ENCODE peak calls at places on chromosomes 5 and 9, in four cellular contexts. X is uterus, N is GM06990, V is heart left ventricle. J is an unnamed sample.

GRCh38 chr9:72984150-72984947 is 31.5 kb upstream of the ALDH1A1 start:
- DNase-seq in X (no peak), N (no peak), V (no peak), J (no peak)

GRCh38 chr9:131473198-131473885 is 29.4 kb upstream of the POMT1 start:
- DNase-seq in X (no peak), N (no peak), V (no peak), J (no peak)

GRCh38 chr5:68709229-68709628 is 384.6 kb upstream of the SLC30A5 start:
- DNase-seq in X (no peak), N (no peak), V (peak; percentile 29), J (no peak)

GRCh38 chr5:96714951-96715451 is 52.8 kb downstream of the CAST start:
- DNase-seq in X (peak; percentile 52), N (no peak), V (peak; percentile 65), J (no peak)

GRCh38 chr5:174091006-174091578 is 45.6 kb downstream of the NSG2 start:
- DNase-seq in X (no peak), N (no peak), V (no peak), J (no peak)

GRCh38 chr9:12766357-12766756 is 8.5 kb upstream of the LURAP1L start:
- DNase-seq in X (no peak), N (no peak), V (no peak), J (no peak)

GRCh38 chr9:104339692-104340091 is 164.4 kb upstream of the OR13F1 start:
- DNase-seq in X (no peak), N (no peak), V (no peak), J (no peak)

GRCh38 chr5:10556331-10556807 is 7.5 kb upstream of the ANKRD33B start:
- DNase-seq in X (no peak), N (no peak), V (no peak), J (no peak)

GRCh38 chr9:112439825-112440224 is 46.8 kb upstream of the KIAA1958 start:
- DNase-seq in X (no peak), N (no peak), V (no peak), J (no peak)

GRCh38 chr5:146515473-146516150 is 378 bp downstream of the GPR151 start:
- DNase-seq in X (no peak), N (no peak), V (no peak), J (no peak)

GRCh38 chr9:72533322-72533721 is 11.9 kb downstream of the TMC1 start:
- DNase-seq in X (no peak), N (no peak), V (no peak), J (no peak)

GRCh38 chr9:135033487-135033886 is 54.0 kb upstream of the OLFM1 start:
- DNase-seq in X (no peak), N (no peak), V (no peak), J (no peak)

GRCh38 chr9:108567571-108567970 is 288.2 kb downstream of the ACTL7B start:
- DNase-seq in X (no peak), N (no peak), V (no peak), J (no peak)

GRCh38 chr9:83583151-83584014 is 39.6 kb upstream of the IDNK start:
- DNase-seq in X (peak; percentile 45), N (no peak), V (peak; percentile 53), J (peak; percentile 39)

GRCh38 chr9:126157826-126158431 is 168.7 kb upstream of the MVB12B start:
- DNase-seq in X (no peak), N (no peak), V (no peak), J (no peak)

GRCh38 chr9:131423171-131423581 is 29.3 kb downstream of the PRRC2B start:
- DNase-seq in X (peak; percentile 52), N (no peak), V (peak; percentile 66), J (no peak)

GRCh38 chr9:113602126-113603119 is 138.9 kb downstream of the RGS3 start:
- DNase-seq in X (peak; percentile 90), N (peak; percentile 50), V (peak; percentile 86), J (no peak)

GRCh38 chr5:131473731-131474130 is 161.3 kb downstream of the RAPGEF6 start:
- DNase-seq in X (no peak), N (no peak), V (no peak), J (no peak)

GRCh38 chr9:82695704-82696103 is 367.2 kb downstream of the RASEF start:
- DNase-seq in X (no peak), N (no peak), V (no peak), J (no peak)

GRCh38 chr9:114694146-114694545 is 12.2 kb upstream of the TEX48 start:
- DNase-seq in X (no peak), N (no peak), V (no peak), J (no peak)

GRCh38 chr5:43036856-43037711 is 3.0 kb downstream of the ANXA2R start:
- DNase-seq in X (no peak), N (no peak), V (peak; percentile 24), J (no peak)

GRCh38 chr5:172820046-172820767 is 13.8 kb upstream of the ERGIC1 start:
- DNase-seq in X (peak; percentile 79), N (no peak), V (peak; percentile 54), J (no peak)

GRCh38 chr9:135886147-135886981 is 21.0 kb downstream of the CAMSAP1 start:
- DNase-seq in X (no peak), N (no peak), V (no peak), J (no peak)

GRCh38 chr9:38075272-38075671 is 6.2 kb upstream of the SHB start:
- DNase-seq in X (no peak), N (no peak), V (no peak), J (no peak)

GRCh38 chr5:40166757-40167156 is 513.0 kb upstream of the PTGER4 start:
- DNase-seq in X (no peak), N (no peak), V (no peak), J (no peak)

GRCh38 chr9:135948446-135948845 is 12.7 kb downstream of the UBAC1 start:
- DNase-seq in X (no peak), N (no peak), V (no peak), J (no peak)

GRCh38 chr9:129104051-129104450 is 6.5 kb downstream of the CRAT start:
- DNase-seq in X (no peak), N (no peak), V (no peak), J (no peak)

GRCh38 chr9:129101279-129101678 is 9.3 kb downstream of the CRAT start:
- DNase-seq in X (no peak), N (no peak), V (no peak), J (no peak)

GRCh38 chr9:129103595-129103965 is 7.0 kb downstream of the CRAT start:
- DNase-seq in X (no peak), N (no peak), V (no peak), J (no peak)

GRCh38 chr9:129102095-129102525 is 8.5 kb downstream of the CRAT start:
- DNase-seq in X (no peak), N (no peak), V (no peak), J (no peak)

GRCh38 chr9:129102791-129103594 is 7.6 kb downstream of the CRAT start:
- DNase-seq in X (no peak), N (no peak), V (peak; percentile 33), J (no peak)
- TF ChIP-seq CTCF in X (no peak), N (peak; percentile 73), V (peak; percentile 57), J (peak; percentile 62)

GRCh38 chr9:107158321-107158720 is 124.8 kb upstream of the RAD23B start:
- DNase-seq in X (no peak), N (no peak), V (no peak), J (no peak)
- TF ChIP-seq CTCF in X (no peak), N (peak; percentile 66), V (peak; percentile 49), J (peak; percentile 67)

GRCh38 chr5:32291591-32291990 is 21.1 kb downstream of the MTMR12 start:
- DNase-seq in X (no peak), N (no peak), V (no peak), J (no peak)
- TF ChIP-seq CTCF in X (no peak), N (no peak), V (no peak), J (no peak)

GRCh38 chr5:175868996-175869638 is 2.3 kb upstream of the CPLX2 start:
- DNase-seq in X (no peak), N (no peak), V (no peak), J (no peak)

GRCh38 chr5:175870820-175871447 is 444 bp upstream of the CPLX2 start:
- DNase-seq in X (no peak), N (no peak), V (no peak), J (no peak)

GRCh38 chr5:175866377-175866907 is 4.9 kb upstream of the CPLX2 start:
- DNase-seq in X (no peak), N (no peak), V (no peak), J (no peak)

GRCh38 chr5:175868348-175868723 is 3.0 kb upstream of the CPLX2 start:
- DNase-seq in X (no peak), N (no peak), V (no peak), J (no peak)

DNA sequence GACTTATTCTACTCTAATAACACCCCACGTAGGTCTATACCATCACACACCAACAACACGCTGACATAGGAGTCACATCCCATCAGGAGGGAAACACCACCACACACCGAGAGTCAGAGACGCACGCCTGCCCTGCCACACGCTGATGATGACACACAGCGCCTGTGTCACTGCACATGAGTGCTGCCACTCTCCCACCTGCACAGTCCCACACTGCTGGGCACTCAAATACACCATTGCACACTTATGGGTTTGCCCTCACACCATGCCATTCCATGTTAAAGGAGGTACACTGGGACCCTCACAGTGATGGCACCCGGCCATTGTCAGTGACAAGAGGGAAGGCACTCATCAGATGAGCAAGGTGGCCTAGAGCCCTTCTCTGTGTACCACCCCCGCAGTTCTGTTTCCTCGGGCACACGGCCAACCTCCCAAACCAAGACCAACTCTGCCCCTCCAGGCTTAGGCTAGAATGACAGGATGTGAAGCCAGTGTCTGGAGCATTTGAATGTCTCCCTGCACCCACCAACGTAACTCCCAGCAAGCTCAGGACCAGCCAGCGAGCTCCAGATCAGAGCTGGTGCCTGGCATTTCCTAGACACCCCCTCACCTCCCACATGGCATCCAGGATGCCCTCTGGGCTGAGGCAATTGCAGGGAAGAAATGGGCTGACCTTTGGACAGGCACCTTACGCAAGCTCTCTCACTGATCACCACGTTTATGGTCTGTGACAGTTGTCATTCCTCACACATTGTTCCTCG is 3.6 kb upstream of the CPLX2 start:
- DNase-seq in X (no peak), N (no peak), V (no peak), J (no peak)
- TF ChIP-seq CTCF in X (no peak), N (no peak), V (no peak), J (peak; percentile 23)

GRCh38 chr9:100641166-100641565 is 63.3 kb downstream of the CAVIN4 start:
- DNase-seq in X (no peak), N (no peak), V (no peak), J (no peak)
- TF ChIP-seq CTCF in X (no peak), N (no peak), V (no peak), J (no peak)

J was measured in progenitor cell of endocrine pancreas.